ENCODE peak calls at places on chromosomes 16 and 17, in eight cellular contexts. N, U, L, X, R, T, K and Q are unnamed samples. For H3K27me3, the result is how much of the 10 kb centered on the place peaks cover.

GRCh38 chr16:88454315-88455057 is 1.4 kb downstream of the ZFPM1 start:
- DNase-seq in N (no peak), U (no peak), L (peak), X (no peak), R (no peak), T (no peak), K (no peak), Q (no peak)

GRCh38 chr16:85733839-85734170 is 17.1 kb downstream of the C16orf74 start:
- DNase-seq in N (no peak), U (peak), L (peak), X (no peak), R (no peak), T (no peak), K (no peak), Q (no peak)

GRCh38 chr16:87192418-87193073 is 124.6 kb downstream of the C16orf95 start:
- DNase-seq in N (no peak), U (no peak), L (no peak), X (no peak), R (no peak), T (no peak), K (no peak), Q (no peak)

GRCh38 chr17:74873874-74874614 is 1.2 kb upstream of the FDXR start:
- DNase-seq in N (no peak), U (no peak), L (no peak), X (no peak), R (no peak), T (no peak), K (no peak), Q (no peak)

GRCh38 chr17:81556175-81556691 is 4.1 kb upstream of the FAAP100 start:
- DNase-seq in N (no peak), U (no peak), L (no peak), X (no peak), R (no peak), T (no peak), K (no peak), Q (no peak)

GRCh38 chr16:73033271-73033998 is 14.5 kb downstream of the ZFHX3 start:
- DNase-seq in N (no peak), U (no peak), L (peak), X (no peak), R (no peak), T (no peak), K (no peak), Q (no peak)

GRCh38 chr16:58882292-58882691 is 148.2 kb upstream of the GOT2 start:
- DNase-seq in N (no peak), U (no peak), L (no peak), X (no peak), R (no peak), T (no peak), K (no peak), Q (no peak)

GRCh38 chr17:58279736-58280479 is 827 bp downstream of the MPO start:
- DNase-seq in N (no peak), U (no peak), L (no peak), X (no peak), R (no peak), T (no peak), K (no peak), Q (no peak)

GRCh38 chr16:79265701-79266100 is 334.8 kb downstream of the MAF start:
- DNase-seq in N (no peak), U (no peak), L (no peak), X (no peak), R (no peak), T (no peak), K (no peak), Q (no peak)

GRCh38 chr17:21228111-21228510 is 14.2 kb upstream of the TMEM11 start:
- DNase-seq in N (no peak), U (no peak), L (no peak), X (no peak), R (no peak), T (no peak), K (no peak), Q (no peak)

GRCh38 chr16:81261049-81261648 is 22.7 kb downstream of the BCO1 start:
- DNase-seq in N (no peak), U (peak), L (no peak), X (no peak), R (no peak), T (no peak), K (no peak), Q (no peak)

GRCh38 chr17:17115620-17116019 is 73.4 kb downstream of the MPRIP start:
- DNase-seq in N (no peak), U (no peak), L (no peak), X (no peak), R (no peak), T (no peak), K (no peak), Q (no peak)

GRCh38 chr16:73019456-73020362 is 28.2 kb downstream of the ZFHX3 start:
- DNase-seq in N (no peak), U (peak), L (no peak), X (peak), R (no peak), T (peak), K (peak), Q (no peak)

GRCh38 chr17:82917656-82918345 is 78.0 kb upstream of the ZNF750 start:
- DNase-seq in N (no peak), U (peak), L (peak), X (no peak), R (no peak), T (no peak), K (no peak), Q (no peak)

GRCh38 chr16:86929149-86929871 is 351.0 kb downstream of the FOXL1 start:
- DNase-seq in N (peak), U (peak), L (no peak), X (peak), R (peak), T (peak), K (peak), Q (peak)

GRCh38 chr17:41004397-41004796 is 4.5 kb downstream of the KRTAP3-1 start:
- DNase-seq in N (no peak), U (no peak), L (no peak), X (no peak), R (no peak), T (no peak), K (no peak), Q (no peak)

GRCh38 chr17:57577751-57578607 is 167.1 kb downstream of the CCDC182 start:
- DNase-seq in N (no peak), U (peak), L (peak), X (no peak), R (peak), T (peak), K (peak), Q (peak)

GRCh38 chr17:73717690-73718089 is 73.4 kb upstream of the SDK2 start:
- DNase-seq in N (no peak), U (no peak), L (no peak), X (no peak), R (no peak), T (no peak), K (no peak), Q (no peak)

GRCh38 chr16:1468456-1468855 is 6.4 kb downstream of the CLCN7 start:
- DNase-seq in N (no peak), U (no peak), L (no peak), X (no peak), R (no peak), T (no peak), K (no peak), Q (no peak)

GRCh38 chr17:75048396-75048933 is 1.4 kb downstream of the KCTD2 start:
- DNase-seq in N (peak), U (peak), L (no peak), X (peak), R (no peak), T (no peak), K (peak), Q (peak)

GRCh38 chr17:231191-231965 is 49.9 kb upstream of the DOC2B start:
- DNase-seq in N (peak), U (no peak), L (no peak), X (peak), R (peak), T (no peak), K (no peak), Q (no peak)

GRCh38 chr17:2580156-2580555 is 13.3 kb upstream of the PAFAH1B1 start:
- DNase-seq in N (no peak), U (no peak), L (peak), X (no peak), R (no peak), T (no peak), K (no peak), Q (no peak)

GRCh38 chr16:89456412-89456811 is 33.9 kb downstream of the ANKRD11 start:
- DNase-seq in N (no peak), U (no peak), L (no peak), X (no peak), R (no peak), T (no peak), K (no peak), Q (no peak)

GRCh38 chr16:878071-878784 is 77.7 kb upstream of the GNG13 start:
- DNase-seq in N (no peak), U (no peak), L (peak), X (no peak), R (peak), T (no peak), K (peak), Q (no peak)

GRCh38 chr17:1646199-1646875 is 805 bp upstream of the SCARF1 start:
- DNase-seq in N (no peak), U (no peak), L (no peak), X (no peak), R (no peak), T (no peak), K (no peak), Q (no peak)

GRCh38 chr17:57928898-57929297 is 26.3 kb downstream of the CUEDC1 start:
- DNase-seq in N (no peak), U (no peak), L (no peak), X (no peak), R (no peak), T (no peak), K (no peak), Q (no peak)

GRCh38 chr16:89268987-89269735 is 51.7 kb downstream of the ZNF778 start:
- DNase-seq in N (no peak), U (peak), L (no peak), X (peak), R (no peak), T (no peak), K (peak), Q (no peak)

GRCh38 chr16:25751230-25751629 is 59.5 kb downstream of the HS3ST4 start:
- DNase-seq in N (no peak), U (no peak), L (no peak), X (no peak), R (no peak), T (no peak), K (no peak), Q (no peak)

GRCh38 chr17:68290268-68290954 is 516 bp downstream of the SLC16A6 start:
- DNase-seq in N (peak), U (no peak), L (peak), X (no peak), R (peak), T (no peak), K (no peak), Q (peak)

GRCh38 chr17:49508061-49508865 is 13.2 kb downstream of the NGFR start:
- DNase-seq in N (no peak), U (peak), L (peak), X (no peak), R (no peak), T (no peak), K (no peak), Q (no peak)

GRCh38 chr17:42413464-42414040 is 9.5 kb downstream of the CAVIN1 start:
- DNase-seq in N (no peak), U (peak), L (no peak), X (no peak), R (no peak), T (no peak), K (no peak), Q (no peak)

GRCh38 chr16:57017251-57017650 is 27.9 kb downstream of the NLRC5 start:
- DNase-seq in N (no peak), U (peak), L (no peak), X (no peak), R (no peak), T (no peak), K (no peak), Q (no peak)

GRCh38 chr17:19705201-19705600 is 11.2 kb downstream of the SLC47A2 start:
- DNase-seq in N (no peak), U (no peak), L (no peak), X (no peak), R (no peak), T (no peak), K (no peak), Q (no peak)

GRCh38 chr17:48045270-48046001 is 2.7 kb upstream of the NFE2L1 start:
- DNase-seq in N (no peak), U (no peak), L (no peak), X (no peak), R (no peak), T (no peak), K (peak), Q (no peak)

GRCh38 chr17:54626146-54626703 is 274.4 kb upstream of the TOM1L1 start:
- DNase-seq in N (no peak), U (no peak), L (peak), X (no peak), R (no peak), T (no peak), K (no peak), Q (no peak)

GRCh38 chr16:521381-522210 is 5.9 kb upstream of the CAPN15 start:
- DNase-seq in N (no peak), U (no peak), L (no peak), X (no peak), R (no peak), T (no peak), K (no peak), Q (no peak)

GRCh38 chr16:83794874-83795273 is 12.9 kb upstream of the HSBP1 start:
- DNase-seq in N (no peak), U (peak), L (no peak), X (no peak), R (no peak), T (no peak), K (no peak), Q (no peak)

GRCh38 chr17:56358651-56359050 is 205.4 kb downstream of the ANKFN1 start:
- DNase-seq in N (no peak), U (no peak), L (no peak), X (no peak), R (no peak), T (no peak), K (peak), Q (no peak)

DNA sequence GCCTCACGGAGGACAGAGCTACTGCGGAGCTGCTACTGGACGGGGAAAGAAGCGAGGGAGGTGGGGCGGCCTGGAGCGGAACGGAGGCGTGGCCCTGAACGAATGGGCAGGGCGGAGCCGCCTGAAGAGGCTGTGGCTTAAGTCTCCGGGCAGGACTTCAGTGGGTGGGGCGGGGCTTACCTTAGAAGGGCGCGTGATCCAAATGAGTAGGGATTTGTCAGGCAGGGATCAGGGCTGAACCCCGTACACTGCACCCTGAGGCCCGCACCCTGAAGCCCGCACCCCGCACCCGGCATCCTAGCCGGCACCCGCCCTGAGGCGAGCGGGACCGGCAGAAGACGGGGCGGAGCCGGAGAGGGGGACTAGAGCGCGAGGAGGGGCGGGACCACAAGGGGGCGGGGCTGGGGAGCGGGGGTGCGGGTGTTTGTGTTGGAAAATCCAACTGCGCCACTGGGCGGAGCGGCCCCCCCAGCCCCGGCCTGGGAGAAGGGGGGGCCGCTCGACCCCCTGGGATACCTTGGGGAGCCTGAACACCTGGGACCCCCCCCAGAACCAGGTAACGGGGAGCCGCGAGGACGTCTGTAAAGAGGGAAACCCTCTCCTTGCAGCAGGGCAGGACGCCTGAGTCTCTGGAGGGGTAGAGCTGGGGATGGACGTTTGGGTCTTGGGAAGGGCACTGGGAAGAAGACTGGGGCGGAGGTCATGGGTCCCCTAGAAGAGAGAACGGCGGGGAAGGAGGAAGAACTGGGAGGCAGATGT is at the start of gene KDM6B:
- DNase-seq in N (peak), U (peak), L (peak), X (peak), R (peak), T (peak), K (peak), Q (peak)
- H3K27me3 ChIP-seq in N (under half), U (under half), L (under half), X (under half), R (under half), T (under half), K (under half), Q (under half)

GRCh38 chr17:59558953-59559352 is 6.5 kb upstream of the DHX40 start:
- DNase-seq in N (no peak), U (peak), L (no peak), X (no peak), R (no peak), T (no peak), K (no peak), Q (no peak)
- TF ChIP-seq CTCF in N (peak), U (peak), L (peak), X (peak), R (peak), T (peak), K (no peak), Q (peak)

GRCh38 chr16:76583995-76584394 is 306.8 kb downstream of the CNTNAP4 start:
- DNase-seq in N (no peak), U (no peak), L (no peak), X (no peak), R (no peak), T (no peak), K (no peak), Q (no peak)
- H3K4me3 ChIP-seq in N (no peak), U (no peak), L (no peak), X (no peak), R (no peak), T (no peak), K (no peak), Q (no peak)

GRCh38 chr16:23213831-23214230 is 31.3 kb downstream of the SCNN1G start:
- DNase-seq in N (no peak), U (no peak), L (no peak), X (no peak), R (no peak), T (no peak), K (no peak), Q (no peak)

GRCh38 chr16:23214796-23215195 is 32.3 kb downstream of the SCNN1G start:
- DNase-seq in N (no peak), U (no peak), L (no peak), X (no peak), R (no peak), T (no peak), K (no peak), Q (no peak)

GRCh38 chr16:23215435-23215834 is 32.9 kb downstream of the SCNN1G start:
- DNase-seq in N (no peak), U (no peak), L (no peak), X (no peak), R (no peak), T (no peak), K (no peak), Q (no peak)

GRCh38 chr16:23216658-23217246 is 34.2 kb downstream of the SCNN1G start:
- DNase-seq in N (no peak), U (no peak), L (no peak), X (no peak), R (no peak), T (no peak), K (no peak), Q (no peak)
- H3K27me3 ChIP-seq in N (under half), U (under half), L (under half), X (under half), R (under half), T (under half), K (under half), Q (under half)

DNA sequence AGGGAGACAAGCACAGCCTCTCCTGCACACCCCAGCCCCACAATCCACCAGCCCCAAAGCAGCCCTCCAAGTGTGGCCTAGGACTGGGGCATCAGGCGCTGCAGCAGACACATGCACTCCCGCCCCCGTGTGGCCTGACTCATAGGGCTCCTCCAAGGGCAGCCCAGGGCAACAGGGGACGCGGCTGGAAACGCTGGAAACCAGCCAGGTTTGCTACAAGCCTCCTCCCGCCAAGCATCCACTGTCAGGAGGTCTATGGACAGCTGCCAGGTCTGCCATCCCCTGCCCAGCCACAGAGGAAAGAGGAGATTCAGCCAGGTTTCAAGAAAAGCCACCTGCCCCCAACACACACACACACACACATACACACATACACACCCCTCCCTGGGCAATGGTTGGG is 25.8 kb downstream of the SRCIN1 start:
- DNase-seq in N (no peak), U (peak), L (peak), X (no peak), R (no peak), T (no peak), K (no peak), Q (no peak)
- TF ChIP-seq CTCF in N (peak), U (peak), L (peak), X (no peak), R (peak), T (peak), K (no peak), Q (no peak)

DNA sequence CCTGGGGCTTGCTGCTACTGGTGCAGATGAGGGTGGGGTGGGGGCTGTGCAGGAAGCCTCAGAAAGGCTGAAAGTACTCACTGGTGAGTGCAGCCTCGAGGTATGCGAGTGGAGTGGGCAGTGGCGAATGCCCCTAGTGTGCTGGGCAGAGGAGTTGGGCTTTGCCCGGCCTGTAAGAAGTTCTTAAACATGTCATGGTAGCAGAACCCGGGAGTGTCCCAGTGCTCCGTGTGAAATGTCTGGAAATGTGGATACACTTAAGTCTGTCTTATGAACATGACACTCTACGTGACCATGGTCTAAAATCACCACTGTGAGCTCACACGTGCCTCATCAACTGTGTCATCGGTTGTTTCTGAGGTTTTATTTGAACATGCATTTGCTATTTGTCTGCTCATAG is 1.7 kb downstream of the SMTNL2 start:
- DNase-seq in N (no peak), U (no peak), L (no peak), X (no peak), R (no peak), T (no peak), K (no peak), Q (no peak)
- H3K4me3 ChIP-seq in N (no peak), U (peak), L (no peak), X (no peak), R (peak), T (no peak), K (no peak), Q (peak)